ENCODE peak calls at places on chromosome 4, in four cellular contexts. One of them, this sample, is unnamed.

GRCh38 chr4:102623622-102624021 is 122.5 kb downstream of the NFKB1 start:
- DNase-seq in AG08396: peak
- DNase-seq in EL: peak
- DNase-seq in fibroblast of the aortic adventitia: peak
- DNase-seq in this sample: peak

GRCh38 chr4:181971411-181971810 is 271.8 kb upstream of the TENM3 start:
- DNase-seq in fibroblast of the aortic adventitia: no peak
- DNase-seq in EL: no peak
- DNase-seq in AG08396: no peak
- DNase-seq in this sample: peak

GRCh38 chr4:3250956-3251690 is 2.2 kb downstream of the MSANTD1 start:
- DNase-seq in EL: no peak
- DNase-seq in AG08396: no peak
- DNase-seq in fibroblast of the aortic adventitia: peak
- DNase-seq in this sample: peak

GRCh38 chr4:76732246-76732645 is 165.7 kb downstream of the SOWAHB start:
- DNase-seq in fibroblast of the aortic adventitia: no peak
- DNase-seq in EL: no peak
- DNase-seq in AG08396: no peak
- DNase-seq in this sample: no peak

GRCh38 chr4:37985730-37986275 is 25.6 kb downstream of the PTTG2 start:
- DNase-seq in fibroblast of the aortic adventitia: no peak
- DNase-seq in EL: no peak
- DNase-seq in AG08396: no peak
- DNase-seq in this sample: no peak

GRCh38 chr4:184056877-184057276 is 151.8 kb downstream of the STOX2 start:
- DNase-seq in AG08396: no peak
- DNase-seq in fibroblast of the aortic adventitia: no peak
- DNase-seq in EL: no peak
- DNase-seq in this sample: no peak

GRCh38 chr4:118177121-118177520 is 142.8 kb downstream of the NDST3 start:
- DNase-seq in EL: peak
- DNase-seq in fibroblast of the aortic adventitia: no peak
- DNase-seq in AG08396: no peak
- DNase-seq in this sample: no peak

GRCh38 chr4:138034871-138035270 is 207.3 kb downstream of the SLC7A11 start:
- DNase-seq in EL: peak
- DNase-seq in fibroblast of the aortic adventitia: peak
- DNase-seq in AG08396: no peak
- DNase-seq in this sample: peak

GRCh38 chr4:23135792-23136645 is 443.3 kb downstream of the GBA3 start:
- DNase-seq in AG08396: peak
- DNase-seq in EL: peak
- DNase-seq in fibroblast of the aortic adventitia: peak
- DNase-seq in this sample: peak

GRCh38 chr4:103091601-103092223 is 7.9 kb downstream of the BDH2 start:
- DNase-seq in EL: peak
- DNase-seq in fibroblast of the aortic adventitia: peak
- DNase-seq in AG08396: no peak
- DNase-seq in this sample: peak

GRCh38 chr4:88104902-88105610 is 53.4 kb downstream of the ABCG2 start:
- DNase-seq in AG08396: peak
- DNase-seq in fibroblast of the aortic adventitia: peak
- DNase-seq in EL: peak
- DNase-seq in this sample: peak

GRCh38 chr4:108360857-108361820 is 192.4 kb upstream of the LEF1 start:
- DNase-seq in EL: peak
- DNase-seq in AG08396: peak
- DNase-seq in fibroblast of the aortic adventitia: peak
- DNase-seq in this sample: peak

GRCh38 chr4:159607824-159608223 is 504.9 kb downstream of the RAPGEF2 start:
- DNase-seq in EL: no peak
- DNase-seq in AG08396: no peak
- DNase-seq in fibroblast of the aortic adventitia: no peak
- DNase-seq in this sample: no peak

GRCh38 chr4:621296-622070 is 3.9 kb upstream of the PDE6B start:
- DNase-seq in fibroblast of the aortic adventitia: no peak
- DNase-seq in EL: no peak
- DNase-seq in AG08396: no peak
- DNase-seq in this sample: no peak

GRCh38 chr4:54499308-54500074 is 158.3 kb upstream of the KIT start:
- DNase-seq in EL: peak
- DNase-seq in fibroblast of the aortic adventitia: no peak
- DNase-seq in AG08396: no peak
- DNase-seq in this sample: no peak

GRCh38 chr4:7854211-7854610 is 85.5 kb downstream of the AFAP1 start:
- DNase-seq in EL: no peak
- DNase-seq in AG08396: no peak
- DNase-seq in fibroblast of the aortic adventitia: no peak
- DNase-seq in this sample: no peak

GRCh38 chr4:153083447-153083921 is 120.8 kb upstream of the TRIM2 start:
- DNase-seq in AG08396: peak
- DNase-seq in EL: peak
- DNase-seq in fibroblast of the aortic adventitia: peak
- DNase-seq in this sample: peak

GRCh38 chr4:46715468-46715867 is 193.6 kb downstream of the COX7B2 start:
- DNase-seq in AG08396: no peak
- DNase-seq in fibroblast of the aortic adventitia: no peak
- DNase-seq in EL: no peak
- DNase-seq in this sample: no peak

GRCh38 chr4:10157478-10158354 is 41.1 kb upstream of the WDR1 start:
- DNase-seq in fibroblast of the aortic adventitia: peak
- DNase-seq in EL: peak
- DNase-seq in AG08396: peak
- DNase-seq in this sample: peak

GRCh38 chr4:83644677-83645639 is 109.0 kb downstream of the GPAT3 start:
- DNase-seq in fibroblast of the aortic adventitia: peak
- DNase-seq in EL: peak
- DNase-seq in AG08396: peak
- DNase-seq in this sample: peak

GRCh38 chr4:7638984-7639789 is 204.5 kb upstream of the PSAPL1 start:
- DNase-seq in EL: no peak
- DNase-seq in AG08396: no peak
- DNase-seq in fibroblast of the aortic adventitia: no peak
- DNase-seq in this sample: no peak

GRCh38 chr4:33060873-33061542 is 2340.8 kb downstream of the PCDH7 start:
- DNase-seq in EL: peak
- DNase-seq in AG08396: no peak
- DNase-seq in fibroblast of the aortic adventitia: peak
- DNase-seq in this sample: peak

GRCh38 chr4:145799225-145799624 is 119.3 kb downstream of the C4orf51 start:
- DNase-seq in fibroblast of the aortic adventitia: no peak
- DNase-seq in AG08396: no peak
- DNase-seq in EL: no peak
- DNase-seq in this sample: no peak